ENCODE peak calls at places on chromosomes 4 and X, in four cellular contexts. One of them, this sample, is unnamed.

GRCh38 chr4:148397006-148397673 is 45.1 kb downstream of the NR3C2 start:
- DNase-seq in stimulated activated CD4-positive, alpha-beta T cell treated with anti-CD3 and anti-CD28 coated beads, Interleukin-1b, Interleukin-23, amount 100 ng/mL, for 48 hours: no peak
- DNase-seq in stimulated activated CD8-positive, alpha-beta memory T cell treated with anti-CD3 and anti-CD28 coated beads, Interleukin-7, amount 100 ng/mL, for 4 hours: no peak
- DNase-seq in HEK293T: no peak
- DNase-seq in this sample: peak; percentile 7

GRCh38 chr4:121096629-121097028 is 24.3 kb upstream of the NDNF start:
- DNase-seq in stimulated activated CD4-positive, alpha-beta T cell treated with anti-CD3 and anti-CD28 coated beads, Interleukin-1b, Interleukin-23, amount 100 ng/mL, for 48 hours: no peak
- DNase-seq in stimulated activated CD8-positive, alpha-beta memory T cell treated with anti-CD3 and anti-CD28 coated beads, Interleukin-7, amount 100 ng/mL, for 4 hours: no peak
- DNase-seq in HEK293T: peak; percentile 9
- DNase-seq in this sample: no peak

GRCh38 chrX:149908308-149908707 is 21.1 kb upstream of the HSFX4 start:
- DNase-seq in stimulated activated CD4-positive, alpha-beta T cell treated with anti-CD3 and anti-CD28 coated beads, Interleukin-1b, Interleukin-23, amount 100 ng/mL, for 48 hours: no peak
- DNase-seq in stimulated activated CD8-positive, alpha-beta memory T cell treated with anti-CD3 and anti-CD28 coated beads, Interleukin-7, amount 100 ng/mL, for 4 hours: no peak
- DNase-seq in HEK293T: no peak
- DNase-seq in this sample: no peak

GRCh38 chr4:123043013-123043412 is 120.6 kb upstream of the NUDT6 start:
- DNase-seq in stimulated activated CD4-positive, alpha-beta T cell treated with anti-CD3 and anti-CD28 coated beads, Interleukin-1b, Interleukin-23, amount 100 ng/mL, for 48 hours: no peak
- DNase-seq in stimulated activated CD8-positive, alpha-beta memory T cell treated with anti-CD3 and anti-CD28 coated beads, Interleukin-7, amount 100 ng/mL, for 4 hours: no peak
- DNase-seq in HEK293T: no peak
- DNase-seq in this sample: no peak

GRCh38 chrX:23989689-23990088 is 37.3 kb downstream of the KLHL15 start:
- DNase-seq in stimulated activated CD4-positive, alpha-beta T cell treated with anti-CD3 and anti-CD28 coated beads, Interleukin-1b, Interleukin-23, amount 100 ng/mL, for 48 hours: no peak
- DNase-seq in stimulated activated CD8-positive, alpha-beta memory T cell treated with anti-CD3 and anti-CD28 coated beads, Interleukin-7, amount 100 ng/mL, for 4 hours: no peak
- DNase-seq in HEK293T: no peak
- DNase-seq in this sample: no peak

GRCh38 chr4:7970031-7970946 is 30.6 kb upstream of the AFAP1 start:
- DNase-seq in stimulated activated CD4-positive, alpha-beta T cell treated with anti-CD3 and anti-CD28 coated beads, Interleukin-1b, Interleukin-23, amount 100 ng/mL, for 48 hours: peak; percentile 66
- DNase-seq in stimulated activated CD8-positive, alpha-beta memory T cell treated with anti-CD3 and anti-CD28 coated beads, Interleukin-7, amount 100 ng/mL, for 4 hours: no peak
- DNase-seq in HEK293T: no peak
- DNase-seq in this sample: no peak

GRCh38 chr4:71188951-71189350 is 149.9 kb upstream of the SLC4A4 start:
- DNase-seq in stimulated activated CD4-positive, alpha-beta T cell treated with anti-CD3 and anti-CD28 coated beads, Interleukin-1b, Interleukin-23, amount 100 ng/mL, for 48 hours: no peak
- DNase-seq in stimulated activated CD8-positive, alpha-beta memory T cell treated with anti-CD3 and anti-CD28 coated beads, Interleukin-7, amount 100 ng/mL, for 4 hours: no peak
- DNase-seq in HEK293T: no peak
- DNase-seq in this sample: no peak

GRCh38 chr4:83010522-83011318 is at the start of gene LIN54:
- DNase-seq in stimulated activated CD4-positive, alpha-beta T cell treated with anti-CD3 and anti-CD28 coated beads, Interleukin-1b, Interleukin-23, amount 100 ng/mL, for 48 hours: peak; percentile 87
- DNase-seq in stimulated activated CD8-positive, alpha-beta memory T cell treated with anti-CD3 and anti-CD28 coated beads, Interleukin-7, amount 100 ng/mL, for 4 hours: peak; percentile 75
- DNase-seq in HEK293T: peak; percentile 46
- DNase-seq in this sample: peak; percentile 82

GRCh38 chr4:15451181-15451865 is 18.4 kb upstream of the CC2D2A start:
- DNase-seq in stimulated activated CD4-positive, alpha-beta T cell treated with anti-CD3 and anti-CD28 coated beads, Interleukin-1b, Interleukin-23, amount 100 ng/mL, for 48 hours: no peak
- DNase-seq in stimulated activated CD8-positive, alpha-beta memory T cell treated with anti-CD3 and anti-CD28 coated beads, Interleukin-7, amount 100 ng/mL, for 4 hours: no peak
- DNase-seq in HEK293T: no peak
- DNase-seq in this sample: no peak

GRCh38 chrX:114959729-114960128 is 57.7 kb downstream of the IL13RA2 start:
- DNase-seq in stimulated activated CD4-positive, alpha-beta T cell treated with anti-CD3 and anti-CD28 coated beads, Interleukin-1b, Interleukin-23, amount 100 ng/mL, for 48 hours: no peak
- DNase-seq in stimulated activated CD8-positive, alpha-beta memory T cell treated with anti-CD3 and anti-CD28 coated beads, Interleukin-7, amount 100 ng/mL, for 4 hours: no peak
- DNase-seq in HEK293T: peak; percentile 16
- DNase-seq in this sample: peak; percentile 63

GRCh38 chr4:106201373-106201772 is 114.6 kb downstream of the TBCK start:
- DNase-seq in stimulated activated CD4-positive, alpha-beta T cell treated with anti-CD3 and anti-CD28 coated beads, Interleukin-1b, Interleukin-23, amount 100 ng/mL, for 48 hours: no peak
- DNase-seq in stimulated activated CD8-positive, alpha-beta memory T cell treated with anti-CD3 and anti-CD28 coated beads, Interleukin-7, amount 100 ng/mL, for 4 hours: no peak
- DNase-seq in HEK293T: peak; percentile 6
- DNase-seq in this sample: peak; percentile 53

GRCh38 chrX:97366246-97366645 is 482.5 kb downstream of the RPA4 start:
- DNase-seq in stimulated activated CD4-positive, alpha-beta T cell treated with anti-CD3 and anti-CD28 coated beads, Interleukin-1b, Interleukin-23, amount 100 ng/mL, for 48 hours: no peak
- DNase-seq in stimulated activated CD8-positive, alpha-beta memory T cell treated with anti-CD3 and anti-CD28 coated beads, Interleukin-7, amount 100 ng/mL, for 4 hours: no peak
- DNase-seq in HEK293T: no peak
- DNase-seq in this sample: no peak

GRCh38 chrX:74251006-74251930 is 52.7 kb upstream of the ZCCHC13 start:
- DNase-seq in stimulated activated CD4-positive, alpha-beta T cell treated with anti-CD3 and anti-CD28 coated beads, Interleukin-1b, Interleukin-23, amount 100 ng/mL, for 48 hours: no peak
- DNase-seq in stimulated activated CD8-positive, alpha-beta memory T cell treated with anti-CD3 and anti-CD28 coated beads, Interleukin-7, amount 100 ng/mL, for 4 hours: no peak
- DNase-seq in HEK293T: no peak
- DNase-seq in this sample: peak; percentile 71

GRCh38 chr4:15110120-15110571 is 107.9 kb downstream of the CPEB2 start:
- DNase-seq in stimulated activated CD4-positive, alpha-beta T cell treated with anti-CD3 and anti-CD28 coated beads, Interleukin-1b, Interleukin-23, amount 100 ng/mL, for 48 hours: no peak
- DNase-seq in stimulated activated CD8-positive, alpha-beta memory T cell treated with anti-CD3 and anti-CD28 coated beads, Interleukin-7, amount 100 ng/mL, for 4 hours: no peak
- DNase-seq in HEK293T: no peak
- DNase-seq in this sample: no peak

GRCh38 chr4:120228086-120228485 is 161.4 kb upstream of the MAD2L1 start:
- DNase-seq in stimulated activated CD4-positive, alpha-beta T cell treated with anti-CD3 and anti-CD28 coated beads, Interleukin-1b, Interleukin-23, amount 100 ng/mL, for 48 hours: no peak
- DNase-seq in stimulated activated CD8-positive, alpha-beta memory T cell treated with anti-CD3 and anti-CD28 coated beads, Interleukin-7, amount 100 ng/mL, for 4 hours: no peak
- DNase-seq in HEK293T: no peak
- DNase-seq in this sample: no peak

GRCh38 chr4:115537387-115537786 is 424.0 kb upstream of the NDST4 start:
- DNase-seq in stimulated activated CD4-positive, alpha-beta T cell treated with anti-CD3 and anti-CD28 coated beads, Interleukin-1b, Interleukin-23, amount 100 ng/mL, for 48 hours: no peak
- DNase-seq in stimulated activated CD8-positive, alpha-beta memory T cell treated with anti-CD3 and anti-CD28 coated beads, Interleukin-7, amount 100 ng/mL, for 4 hours: no peak
- DNase-seq in HEK293T: no peak
- DNase-seq in this sample: peak; percentile 35

GRCh38 chr4:41594439-41594838 is 56.5 kb downstream of the LIMCH1 start:
- DNase-seq in stimulated activated CD4-positive, alpha-beta T cell treated with anti-CD3 and anti-CD28 coated beads, Interleukin-1b, Interleukin-23, amount 100 ng/mL, for 48 hours: no peak
- DNase-seq in stimulated activated CD8-positive, alpha-beta memory T cell treated with anti-CD3 and anti-CD28 coated beads, Interleukin-7, amount 100 ng/mL, for 4 hours: no peak
- DNase-seq in HEK293T: no peak
- DNase-seq in this sample: no peak

GRCh38 chrX:119505945-119506344 is 37.7 kb downstream of the SLC25A5 start:
- DNase-seq in stimulated activated CD4-positive, alpha-beta T cell treated with anti-CD3 and anti-CD28 coated beads, Interleukin-1b, Interleukin-23, amount 100 ng/mL, for 48 hours: no peak
- DNase-seq in stimulated activated CD8-positive, alpha-beta memory T cell treated with anti-CD3 and anti-CD28 coated beads, Interleukin-7, amount 100 ng/mL, for 4 hours: no peak
- DNase-seq in HEK293T: no peak
- DNase-seq in this sample: no peak

GRCh38 chr4:25863347-25863784 is 578 bp upstream of the SEL1L3 start:
- DNase-seq in stimulated activated CD4-positive, alpha-beta T cell treated with anti-CD3 and anti-CD28 coated beads, Interleukin-1b, Interleukin-23, amount 100 ng/mL, for 48 hours: no peak
- DNase-seq in stimulated activated CD8-positive, alpha-beta memory T cell treated with anti-CD3 and anti-CD28 coated beads, Interleukin-7, amount 100 ng/mL, for 4 hours: no peak
- DNase-seq in HEK293T: no peak
- DNase-seq in this sample: no peak